ENCODE peak calls at places on chromosome 15, in seven cellular contexts. One of them, this sample, is unnamed.
A peak's percentile ranks its signal among the peaks of the same experiment; 100 is the strongest.

GRCh38 chr15:69386284-69386683 is 27.9 kb upstream of the KIF23 start:
- DNase-seq in PC-9: no peak
- DNase-seq in activated gamma-delta T cell treated with Interleukin-2 at 50 U/mL for 16 hours: no peak
- DNase-seq in GM12891: no peak
- DNase-seq in activated T-helper 1 cell treated with anti-CD3 and anti-CD28 coated beads, Interleukin-12 subunit alpha, Interleukin-12 subunit beta, Interleukin-2, Interleukin-4 antibody, amounts not matched to agents 30 ng/mL and 10 ng/mL and 1 ng/mL, durations not matched to agents 14 hours and 24 hours and 36 hours: no peak
- DNase-seq in astrocyte: no peak
- DNase-seq in nephron progenitor cell: no peak
- DNase-seq in this sample: no peak

GRCh38 chr15:73075151-73075859 is 23.0 kb downstream of the NEO1 start:
- DNase-seq in activated T-helper 1 cell treated with anti-CD3 and anti-CD28 coated beads, Interleukin-12 subunit alpha, Interleukin-12 subunit beta, Interleukin-2, Interleukin-4 antibody, amounts not matched to agents 30 ng/mL and 10 ng/mL and 1 ng/mL, durations not matched to agents 14 hours and 24 hours and 36 hours: no peak
- DNase-seq in astrocyte: no peak
- DNase-seq in activated gamma-delta T cell treated with Interleukin-2 at 50 U/mL for 16 hours: no peak
- DNase-seq in PC-9: no peak
- DNase-seq in nephron progenitor cell: no peak
- DNase-seq in GM12891: no peak
- DNase-seq in this sample: no peak

GRCh38 chr15:31298707-31299172 is 27.9 kb upstream of the KLF13 start:
- DNase-seq in astrocyte: no peak
- DNase-seq in activated gamma-delta T cell treated with Interleukin-2 at 50 U/mL for 16 hours: no peak
- DNase-seq in activated T-helper 1 cell treated with anti-CD3 and anti-CD28 coated beads, Interleukin-12 subunit alpha, Interleukin-12 subunit beta, Interleukin-2, Interleukin-4 antibody, amounts not matched to agents 30 ng/mL and 10 ng/mL and 1 ng/mL, durations not matched to agents 14 hours and 24 hours and 36 hours: no peak
- DNase-seq in nephron progenitor cell: no peak
- DNase-seq in GM12891: no peak
- DNase-seq in PC-9: no peak
- DNase-seq in this sample: no peak

GRCh38 chr15:43133429-43134156 is at the start of gene TMEM62:
- DNase-seq in nephron progenitor cell: peak; percentile 76
- DNase-seq in PC-9: peak; percentile 87
- DNase-seq in GM12891: peak; percentile 90
- DNase-seq in activated gamma-delta T cell treated with Interleukin-2 at 50 U/mL for 16 hours: peak; percentile 45
- DNase-seq in astrocyte: peak; percentile 39
- DNase-seq in activated T-helper 1 cell treated with anti-CD3 and anti-CD28 coated beads, Interleukin-12 subunit alpha, Interleukin-12 subunit beta, Interleukin-2, Interleukin-4 antibody, amounts not matched to agents 30 ng/mL and 10 ng/mL and 1 ng/mL, durations not matched to agents 14 hours and 24 hours and 36 hours: peak; percentile 67
- DNase-seq in this sample: no peak

GRCh38 chr15:94287794-94288246 is 56.5 kb downstream of the MCTP2 start:
- DNase-seq in astrocyte: no peak
- DNase-seq in nephron progenitor cell: no peak
- DNase-seq in PC-9: no peak
- DNase-seq in activated T-helper 1 cell treated with anti-CD3 and anti-CD28 coated beads, Interleukin-12 subunit alpha, Interleukin-12 subunit beta, Interleukin-2, Interleukin-4 antibody, amounts not matched to agents 30 ng/mL and 10 ng/mL and 1 ng/mL, durations not matched to agents 14 hours and 24 hours and 36 hours: peak; percentile 67
- DNase-seq in GM12891: no peak
- DNase-seq in activated gamma-delta T cell treated with Interleukin-2 at 50 U/mL for 16 hours: peak; percentile 39
- DNase-seq in this sample: no peak

GRCh38 chr15:52858388-52859176 is 68.4 kb upstream of the ONECUT1 start:
- DNase-seq in activated gamma-delta T cell treated with Interleukin-2 at 50 U/mL for 16 hours: no peak
- DNase-seq in GM12891: no peak
- DNase-seq in nephron progenitor cell: no peak
- DNase-seq in activated T-helper 1 cell treated with anti-CD3 and anti-CD28 coated beads, Interleukin-12 subunit alpha, Interleukin-12 subunit beta, Interleukin-2, Interleukin-4 antibody, amounts not matched to agents 30 ng/mL and 10 ng/mL and 1 ng/mL, durations not matched to agents 14 hours and 24 hours and 36 hours: no peak
- DNase-seq in PC-9: no peak
- DNase-seq in astrocyte: no peak
- DNase-seq in this sample: no peak

GRCh38 chr15:74384566-74385441 is 17.4 kb upstream of the CYP11A1 start:
- DNase-seq in astrocyte: peak; percentile 74
- DNase-seq in activated T-helper 1 cell treated with anti-CD3 and anti-CD28 coated beads, Interleukin-12 subunit alpha, Interleukin-12 subunit beta, Interleukin-2, Interleukin-4 antibody, amounts not matched to agents 30 ng/mL and 10 ng/mL and 1 ng/mL, durations not matched to agents 14 hours and 24 hours and 36 hours: peak; percentile 47
- DNase-seq in nephron progenitor cell: no peak
- DNase-seq in PC-9: peak; percentile 85
- DNase-seq in activated gamma-delta T cell treated with Interleukin-2 at 50 U/mL for 16 hours: peak; percentile 55
- DNase-seq in GM12891: peak; percentile 79
- DNase-seq in this sample: no peak

GRCh38 chr15:63476229-63476632 is 28.2 kb upstream of the USP3 start:
- DNase-seq in activated gamma-delta T cell treated with Interleukin-2 at 50 U/mL for 16 hours: no peak
- DNase-seq in activated T-helper 1 cell treated with anti-CD3 and anti-CD28 coated beads, Interleukin-12 subunit alpha, Interleukin-12 subunit beta, Interleukin-2, Interleukin-4 antibody, amounts not matched to agents 30 ng/mL and 10 ng/mL and 1 ng/mL, durations not matched to agents 14 hours and 24 hours and 36 hours: no peak
- DNase-seq in GM12891: no peak
- DNase-seq in PC-9: no peak
- DNase-seq in nephron progenitor cell: no peak
- DNase-seq in astrocyte: peak; percentile 99
- DNase-seq in this sample: peak; percentile 44

GRCh38 chr15:77219846-77220245 is 148.9 kb upstream of the TSPAN3 start:
- DNase-seq in nephron progenitor cell: no peak
- DNase-seq in astrocyte: no peak
- DNase-seq in GM12891: no peak
- DNase-seq in PC-9: no peak
- DNase-seq in activated gamma-delta T cell treated with Interleukin-2 at 50 U/mL for 16 hours: no peak
- DNase-seq in activated T-helper 1 cell treated with anti-CD3 and anti-CD28 coated beads, Interleukin-12 subunit alpha, Interleukin-12 subunit beta, Interleukin-2, Interleukin-4 antibody, amounts not matched to agents 30 ng/mL and 10 ng/mL and 1 ng/mL, durations not matched to agents 14 hours and 24 hours and 36 hours: no peak
- DNase-seq in this sample: no peak

GRCh38 chr15:31468911-31469800 is 142.5 kb downstream of the KLF13 start:
- DNase-seq in GM12891: no peak
- DNase-seq in activated T-helper 1 cell treated with anti-CD3 and anti-CD28 coated beads, Interleukin-12 subunit alpha, Interleukin-12 subunit beta, Interleukin-2, Interleukin-4 antibody, amounts not matched to agents 30 ng/mL and 10 ng/mL and 1 ng/mL, durations not matched to agents 14 hours and 24 hours and 36 hours: no peak
- DNase-seq in nephron progenitor cell: no peak
- DNase-seq in astrocyte: no peak
- DNase-seq in PC-9: no peak
- DNase-seq in activated gamma-delta T cell treated with Interleukin-2 at 50 U/mL for 16 hours: no peak
- DNase-seq in this sample: no peak

GRCh38 chr15:70318996-70319465 is 221.3 kb upstream of the TLE3 start:
- DNase-seq in activated T-helper 1 cell treated with anti-CD3 and anti-CD28 coated beads, Interleukin-12 subunit alpha, Interleukin-12 subunit beta, Interleukin-2, Interleukin-4 antibody, amounts not matched to agents 30 ng/mL and 10 ng/mL and 1 ng/mL, durations not matched to agents 14 hours and 24 hours and 36 hours: no peak
- DNase-seq in activated gamma-delta T cell treated with Interleukin-2 at 50 U/mL for 16 hours: no peak
- DNase-seq in nephron progenitor cell: no peak
- DNase-seq in GM12891: no peak
- DNase-seq in PC-9: no peak
- DNase-seq in astrocyte: peak; percentile 80
- DNase-seq in this sample: no peak

GRCh38 chr15:66515901-66516322 is 10.8 kb downstream of the ZWILCH start:
- DNase-seq in astrocyte: no peak
- DNase-seq in PC-9: peak; percentile 56
- DNase-seq in activated gamma-delta T cell treated with Interleukin-2 at 50 U/mL for 16 hours: no peak
- DNase-seq in activated T-helper 1 cell treated with anti-CD3 and anti-CD28 coated beads, Interleukin-12 subunit alpha, Interleukin-12 subunit beta, Interleukin-2, Interleukin-4 antibody, amounts not matched to agents 30 ng/mL and 10 ng/mL and 1 ng/mL, durations not matched to agents 14 hours and 24 hours and 36 hours: no peak
- DNase-seq in nephron progenitor cell: no peak
- DNase-seq in GM12891: no peak
- DNase-seq in this sample: no peak

GRCh38 chr15:50676799-50677483 is 9.7 kb downstream of the TRPM7 start:
- DNase-seq in activated gamma-delta T cell treated with Interleukin-2 at 50 U/mL for 16 hours: no peak
- DNase-seq in nephron progenitor cell: no peak
- DNase-seq in activated T-helper 1 cell treated with anti-CD3 and anti-CD28 coated beads, Interleukin-12 subunit alpha, Interleukin-12 subunit beta, Interleukin-2, Interleukin-4 antibody, amounts not matched to agents 30 ng/mL and 10 ng/mL and 1 ng/mL, durations not matched to agents 14 hours and 24 hours and 36 hours: no peak
- DNase-seq in astrocyte: peak; percentile 54
- DNase-seq in GM12891: no peak
- DNase-seq in PC-9: no peak
- DNase-seq in this sample: no peak

GRCh38 chr15:84684092-84684491 is 26.1 kb upstream of the NMB start:
- DNase-seq in astrocyte: peak; percentile 57
- DNase-seq in GM12891: no peak
- DNase-seq in PC-9: no peak
- DNase-seq in activated T-helper 1 cell treated with anti-CD3 and anti-CD28 coated beads, Interleukin-12 subunit alpha, Interleukin-12 subunit beta, Interleukin-2, Interleukin-4 antibody, amounts not matched to agents 30 ng/mL and 10 ng/mL and 1 ng/mL, durations not matched to agents 14 hours and 24 hours and 36 hours: no peak
- DNase-seq in activated gamma-delta T cell treated with Interleukin-2 at 50 U/mL for 16 hours: no peak
- DNase-seq in nephron progenitor cell: no peak
- DNase-seq in this sample: no peak

GRCh38 chr15:63203451-63204090 is 14.2 kb downstream of the RAB8B start:
- DNase-seq in activated gamma-delta T cell treated with Interleukin-2 at 50 U/mL for 16 hours: peak; percentile 59
- DNase-seq in PC-9: no peak
- DNase-seq in nephron progenitor cell: no peak
- DNase-seq in activated T-helper 1 cell treated with anti-CD3 and anti-CD28 coated beads, Interleukin-12 subunit alpha, Interleukin-12 subunit beta, Interleukin-2, Interleukin-4 antibody, amounts not matched to agents 30 ng/mL and 10 ng/mL and 1 ng/mL, durations not matched to agents 14 hours and 24 hours and 36 hours: no peak
- DNase-seq in GM12891: no peak
- DNase-seq in astrocyte: peak; percentile 63
- DNase-seq in this sample: no peak

GRCh38 chr15:67190326-67190725 is 64.1 kb downstream of the AAGAB start:
- DNase-seq in PC-9: no peak
- DNase-seq in nephron progenitor cell: no peak
- DNase-seq in astrocyte: no peak
- DNase-seq in activated gamma-delta T cell treated with Interleukin-2 at 50 U/mL for 16 hours: no peak
- DNase-seq in GM12891: no peak
- DNase-seq in activated T-helper 1 cell treated with anti-CD3 and anti-CD28 coated beads, Interleukin-12 subunit alpha, Interleukin-12 subunit beta, Interleukin-2, Interleukin-4 antibody, amounts not matched to agents 30 ng/mL and 10 ng/mL and 1 ng/mL, durations not matched to agents 14 hours and 24 hours and 36 hours: no peak
- DNase-seq in this sample: no peak

GRCh38 chr15:95712785-95713184 is 617.7 kb upstream of the NR2F2 start:
- DNase-seq in GM12891: no peak
- DNase-seq in PC-9: no peak
- DNase-seq in activated gamma-delta T cell treated with Interleukin-2 at 50 U/mL for 16 hours: no peak
- DNase-seq in nephron progenitor cell: no peak
- DNase-seq in astrocyte: peak; percentile 45
- DNase-seq in activated T-helper 1 cell treated with anti-CD3 and anti-CD28 coated beads, Interleukin-12 subunit alpha, Interleukin-12 subunit beta, Interleukin-2, Interleukin-4 antibody, amounts not matched to agents 30 ng/mL and 10 ng/mL and 1 ng/mL, durations not matched to agents 14 hours and 24 hours and 36 hours: no peak
- DNase-seq in this sample: no peak

GRCh38 chr15:58440181-58440910 is 8.6 kb downstream of the LIPC start:
- DNase-seq in PC-9: peak; percentile 43
- DNase-seq in GM12891: no peak
- DNase-seq in activated T-helper 1 cell treated with anti-CD3 and anti-CD28 coated beads, Interleukin-12 subunit alpha, Interleukin-12 subunit beta, Interleukin-2, Interleukin-4 antibody, amounts not matched to agents 30 ng/mL and 10 ng/mL and 1 ng/mL, durations not matched to agents 14 hours and 24 hours and 36 hours: no peak
- DNase-seq in activated gamma-delta T cell treated with Interleukin-2 at 50 U/mL for 16 hours: no peak
- DNase-seq in astrocyte: peak; percentile 64
- DNase-seq in nephron progenitor cell: no peak
- DNase-seq in this sample: peak; percentile 68

GRCh38 chr15:71777216-71777943 is 33.0 kb upstream of the NR2E3 start:
- DNase-seq in activated gamma-delta T cell treated with Interleukin-2 at 50 U/mL for 16 hours: no peak
- DNase-seq in activated T-helper 1 cell treated with anti-CD3 and anti-CD28 coated beads, Interleukin-12 subunit alpha, Interleukin-12 subunit beta, Interleukin-2, Interleukin-4 antibody, amounts not matched to agents 30 ng/mL and 10 ng/mL and 1 ng/mL, durations not matched to agents 14 hours and 24 hours and 36 hours: no peak
- DNase-seq in PC-9: no peak
- DNase-seq in GM12891: no peak
- DNase-seq in astrocyte: no peak
- DNase-seq in nephron progenitor cell: no peak
- DNase-seq in this sample: no peak

GRCh38 chr15:95520922-95521321 is 809.6 kb upstream of the NR2F2 start:
- DNase-seq in nephron progenitor cell: no peak
- DNase-seq in activated T-helper 1 cell treated with anti-CD3 and anti-CD28 coated beads, Interleukin-12 subunit alpha, Interleukin-12 subunit beta, Interleukin-2, Interleukin-4 antibody, amounts not matched to agents 30 ng/mL and 10 ng/mL and 1 ng/mL, durations not matched to agents 14 hours and 24 hours and 36 hours: no peak
- DNase-seq in PC-9: no peak
- DNase-seq in activated gamma-delta T cell treated with Interleukin-2 at 50 U/mL for 16 hours: no peak
- DNase-seq in GM12891: no peak
- DNase-seq in astrocyte: no peak
- DNase-seq in this sample: no peak

GRCh38 chr15:66965201-66965900 is 100.1 kb upstream of the SMAD3 start:
- DNase-seq in activated T-helper 1 cell treated with anti-CD3 and anti-CD28 coated beads, Interleukin-12 subunit alpha, Interleukin-12 subunit beta, Interleukin-2, Interleukin-4 antibody, amounts not matched to agents 30 ng/mL and 10 ng/mL and 1 ng/mL, durations not matched to agents 14 hours and 24 hours and 36 hours: no peak
- DNase-seq in PC-9: no peak
- DNase-seq in activated gamma-delta T cell treated with Interleukin-2 at 50 U/mL for 16 hours: no peak
- DNase-seq in nephron progenitor cell: no peak
- DNase-seq in GM12891: no peak
- DNase-seq in astrocyte: no peak
- DNase-seq in this sample: no peak

GRCh38 chr15:50247819-50248650 is 17.5 kb downstream of the HDC start:
- DNase-seq in activated T-helper 1 cell treated with anti-CD3 and anti-CD28 coated beads, Interleukin-12 subunit alpha, Interleukin-12 subunit beta, Interleukin-2, Interleukin-4 antibody, amounts not matched to agents 30 ng/mL and 10 ng/mL and 1 ng/mL, durations not matched to agents 14 hours and 24 hours and 36 hours: peak; percentile 59
- DNase-seq in astrocyte: no peak
- DNase-seq in activated gamma-delta T cell treated with Interleukin-2 at 50 U/mL for 16 hours: no peak
- DNase-seq in GM12891: peak; percentile 37
- DNase-seq in nephron progenitor cell: no peak
- DNase-seq in PC-9: peak; percentile 62
- DNase-seq in this sample: no peak

GRCh38 chr15:35696767-35697231 is 150.8 kb upstream of the DPH6 start:
- DNase-seq in activated gamma-delta T cell treated with Interleukin-2 at 50 U/mL for 16 hours: no peak
- DNase-seq in GM12891: no peak
- DNase-seq in activated T-helper 1 cell treated with anti-CD3 and anti-CD28 coated beads, Interleukin-12 subunit alpha, Interleukin-12 subunit beta, Interleukin-2, Interleukin-4 antibody, amounts not matched to agents 30 ng/mL and 10 ng/mL and 1 ng/mL, durations not matched to agents 14 hours and 24 hours and 36 hours: no peak
- DNase-seq in astrocyte: peak; percentile 92
- DNase-seq in PC-9: peak; percentile 39
- DNase-seq in nephron progenitor cell: no peak
- DNase-seq in this sample: no peak

GRCh38 chr15:94231728-94232086 is 346 bp downstream of the MCTP2 start:
- DNase-seq in astrocyte: no peak
- DNase-seq in nephron progenitor cell: no peak
- DNase-seq in activated gamma-delta T cell treated with Interleukin-2 at 50 U/mL for 16 hours: no peak
- DNase-seq in PC-9: no peak
- DNase-seq in activated T-helper 1 cell treated with anti-CD3 and anti-CD28 coated beads, Interleukin-12 subunit alpha, Interleukin-12 subunit beta, Interleukin-2, Interleukin-4 antibody, amounts not matched to agents 30 ng/mL and 10 ng/mL and 1 ng/mL, durations not matched to agents 14 hours and 24 hours and 36 hours: no peak
- DNase-seq in GM12891: no peak
- DNase-seq in this sample: no peak

GRCh38 chr15:34241376-34242350 is 16.8 kb downstream of the EMC4 start:
- DNase-seq in nephron progenitor cell: no peak
- DNase-seq in GM12891: peak; percentile 15
- DNase-seq in activated gamma-delta T cell treated with Interleukin-2 at 50 U/mL for 16 hours: peak; percentile 31
- DNase-seq in astrocyte: peak; percentile 23
- DNase-seq in activated T-helper 1 cell treated with anti-CD3 and anti-CD28 coated beads, Interleukin-12 subunit alpha, Interleukin-12 subunit beta, Interleukin-2, Interleukin-4 antibody, amounts not matched to agents 30 ng/mL and 10 ng/mL and 1 ng/mL, durations not matched to agents 14 hours and 24 hours and 36 hours: no peak
- DNase-seq in PC-9: no peak
- DNase-seq in this sample: no peak

GRCh38 chr15:66901336-66902100 is 163.9 kb upstream of the SMAD3 start:
- DNase-seq in GM12891: no peak
- DNase-seq in activated gamma-delta T cell treated with Interleukin-2 at 50 U/mL for 16 hours: no peak
- DNase-seq in activated T-helper 1 cell treated with anti-CD3 and anti-CD28 coated beads, Interleukin-12 subunit alpha, Interleukin-12 subunit beta, Interleukin-2, Interleukin-4 antibody, amounts not matched to agents 30 ng/mL and 10 ng/mL and 1 ng/mL, durations not matched to agents 14 hours and 24 hours and 36 hours: no peak
- DNase-seq in PC-9: no peak
- DNase-seq in nephron progenitor cell: no peak
- DNase-seq in astrocyte: peak; percentile 45
- DNase-seq in this sample: peak; percentile 16

GRCh38 chr15:48781481-48782081 is 29.3 kb downstream of the CEP152 start:
- DNase-seq in astrocyte: no peak
- DNase-seq in nephron progenitor cell: no peak
- DNase-seq in activated T-helper 1 cell treated with anti-CD3 and anti-CD28 coated beads, Interleukin-12 subunit alpha, Interleukin-12 subunit beta, Interleukin-2, Interleukin-4 antibody, amounts not matched to agents 30 ng/mL and 10 ng/mL and 1 ng/mL, durations not matched to agents 14 hours and 24 hours and 36 hours: no peak
- DNase-seq in PC-9: no peak
- DNase-seq in GM12891: no peak
- DNase-seq in activated gamma-delta T cell treated with Interleukin-2 at 50 U/mL for 16 hours: no peak
- DNase-seq in this sample: no peak

GRCh38 chr15:60400957-60401356 is 3.2 kb upstream of the ANXA2 start:
- DNase-seq in nephron progenitor cell: no peak
- DNase-seq in activated T-helper 1 cell treated with anti-CD3 and anti-CD28 coated beads, Interleukin-12 subunit alpha, Interleukin-12 subunit beta, Interleukin-2, Interleukin-4 antibody, amounts not matched to agents 30 ng/mL and 10 ng/mL and 1 ng/mL, durations not matched to agents 14 hours and 24 hours and 36 hours: no peak
- DNase-seq in astrocyte: no peak
- DNase-seq in activated gamma-delta T cell treated with Interleukin-2 at 50 U/mL for 16 hours: no peak
- DNase-seq in GM12891: no peak
- DNase-seq in PC-9: no peak
- DNase-seq in this sample: no peak

This sample was measured in glomerular endothelial cell.